ENCODE peak calls at places on chromosomes 16 and 17, in eight cellular contexts. I is GM23248, Q is HCT116, Z is OCI-LY7, K is MM.1S, C is GM23338, D is hepatocyte, H is PC-9. A is an unnamed sample. For H3K9me2, the result is how much of the 10 kb centered on the place peaks cover.

GRCh38 chr17:8420041-8420934 is 15.4 kb upstream of the NDEL1 start:
- DNase-seq in Z (no peak), H (peak), K (no peak), C (no peak), D (peak), I (peak), Q (no peak), A (peak)

GRCh38 chr17:75864448-75864871 is 9.3 kb upstream of the WBP2 start:
- DNase-seq in H (no peak), D (peak), Q (no peak), C (peak), K (peak), Z (peak), I (peak), A (no peak)

GRCh38 chr16:27649021-27649420 is 99.1 kb downstream of the KATNIP start:
- DNase-seq in Z (no peak), K (no peak), Q (no peak), D (no peak), H (no peak), I (no peak), C (no peak), A (no peak)

GRCh38 chr17:67138392-67138791 is 94.0 kb downstream of the CACNG1 start:
- DNase-seq in C (no peak), I (no peak), Z (no peak), H (no peak), K (no peak), D (no peak), Q (no peak), A (no peak)

GRCh38 chr17:76104140-76104895 is 731 bp upstream of the EXOC7 start:
- DNase-seq in H (no peak), I (no peak), C (peak), D (no peak), Z (no peak), Q (no peak), K (no peak), A (no peak)

GRCh38 chr16:11635127-11635652 is 33.1 kb upstream of the SNN start:
- DNase-seq in D (no peak), H (no peak), C (no peak), Q (no peak), I (no peak), Z (no peak), K (no peak), A (no peak)

GRCh38 chr17:17205368-17206148 is 575 bp downstream of the PLD6 start:
- DNase-seq in K (peak), H (peak), C (peak), Q (peak), D (no peak), Z (no peak), I (peak), A (peak)

GRCh38 chr16:78455861-78456260 is 356.4 kb downstream of the WWOX start:
- DNase-seq in I (no peak), H (no peak), K (no peak), C (no peak), Z (no peak), Q (no peak), D (no peak), A (no peak)

GRCh38 chr16:49547448-49547847 is 173.8 kb downstream of the C16orf78 start:
- DNase-seq in C (no peak), D (no peak), Z (no peak), Q (no peak), H (no peak), K (no peak), I (no peak), A (no peak)

GRCh38 chr17:50130778-50131317 is 888 bp upstream of the SAMD14 start:
- DNase-seq in K (no peak), Q (no peak), C (peak), I (no peak), D (no peak), Z (no peak), H (no peak), A (no peak)

GRCh38 chr17:65551641-65552040 is 9.8 kb downstream of the AXIN2 start:
- DNase-seq in C (no peak), I (no peak), H (peak), Z (no peak), K (no peak), Q (no peak), D (no peak), A (no peak)

GRCh38 chr17:53722407-53722806 is 100.3 kb upstream of the KIF2B start:
- DNase-seq in I (peak), D (peak), Q (no peak), Z (no peak), K (no peak), C (no peak), H (no peak), A (peak)

GRCh38 chr17:61411114-61411943 is 11.7 kb downstream of the TBX2 start:
- DNase-seq in I (peak), Z (peak), H (peak), Q (no peak), D (peak), C (peak), K (peak), A (peak)

DNA sequence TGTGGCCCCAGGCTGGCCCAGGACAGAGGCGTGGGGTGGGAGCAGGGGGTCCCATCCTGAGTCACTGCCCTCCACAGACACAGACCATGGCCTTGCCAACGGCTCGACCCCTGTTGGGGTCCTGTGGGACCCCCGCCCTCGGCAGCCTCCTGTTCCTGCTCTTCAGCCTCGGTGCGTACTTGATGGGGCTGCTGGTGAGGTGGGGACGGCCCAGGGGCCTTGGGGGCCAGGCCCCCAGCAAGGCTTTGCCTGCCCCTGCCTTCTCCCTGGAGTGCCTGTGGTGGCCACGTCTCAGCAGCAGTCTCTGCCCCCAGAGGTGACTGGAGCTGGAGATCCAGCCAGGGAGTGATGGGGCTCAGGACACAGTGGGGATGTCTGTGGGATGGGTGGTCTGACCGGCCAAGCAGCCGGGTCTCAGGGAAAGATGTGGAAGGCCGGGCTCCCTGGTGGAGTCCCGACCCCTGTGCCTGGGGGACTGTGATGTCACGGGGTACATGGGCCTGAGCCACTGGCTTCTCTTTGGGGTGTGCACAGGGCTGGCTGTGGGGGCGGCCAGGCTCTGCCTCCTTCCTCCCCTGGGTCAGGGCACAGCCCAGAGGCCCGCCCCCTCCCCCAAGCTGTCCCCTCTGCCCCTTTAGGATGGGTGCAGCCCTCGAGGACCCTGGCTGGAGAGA is 2.2 kb downstream of the MSLN start:
- DNase-seq in Q (no peak), D (no peak), Z (no peak), I (no peak), C (no peak), K (no peak), H (no peak), A (no peak)
- H3K9me2 ChIP-seq in Q (under half), D (under half), Z (under half), I (under half), C (under half), K (under half), H (under half), A (under half)

GRCh38 chr16:4675864-4676786 is 17.2 kb upstream of the NUDT16L1 start:
- DNase-seq in Z (no peak), H (no peak), D (no peak), C (peak), I (no peak), Q (no peak), K (no peak), A (no peak)
- H3K27ac ChIP-seq in Z (no peak), H (no peak), D (no peak), C (peak), I (no peak), Q (no peak), K (no peak), A (no peak)

GRCh38 chr16:88766975-88767374 is 18.0 kb downstream of the PIEZO1 start:
- DNase-seq in Q (no peak), D (no peak), K (no peak), I (no peak), C (no peak), Z (no peak), H (no peak), A (no peak)

GRCh38 chr16:88767546-88767945 is 17.5 kb downstream of the PIEZO1 start:
- DNase-seq in H (no peak), I (no peak), C (no peak), Q (no peak), D (no peak), Z (no peak), K (no peak), A (no peak)

GRCh38 chr16:88769617-88770458 is 15.2 kb downstream of the PIEZO1 start:
- DNase-seq in K (no peak), H (peak), D (peak), C (peak), Q (no peak), I (peak), Z (peak), A (peak)

GRCh38 chr16:88770459-88771293 is 14.3 kb downstream of the PIEZO1 start:
- DNase-seq in Z (no peak), Q (peak), H (peak), C (peak), D (peak), K (no peak), I (no peak), A (peak)

GRCh38 chr16:88768041-88768876 is 16.8 kb downstream of the PIEZO1 start:
- DNase-seq in C (no peak), Q (no peak), K (no peak), Z (no peak), I (peak), H (no peak), D (peak), A (no peak)
- H3K9me2 ChIP-seq in C (under half), Q (under half), K (under half), Z (under half), I (under half), H (under half), D (under half), A (under half)

DNA sequence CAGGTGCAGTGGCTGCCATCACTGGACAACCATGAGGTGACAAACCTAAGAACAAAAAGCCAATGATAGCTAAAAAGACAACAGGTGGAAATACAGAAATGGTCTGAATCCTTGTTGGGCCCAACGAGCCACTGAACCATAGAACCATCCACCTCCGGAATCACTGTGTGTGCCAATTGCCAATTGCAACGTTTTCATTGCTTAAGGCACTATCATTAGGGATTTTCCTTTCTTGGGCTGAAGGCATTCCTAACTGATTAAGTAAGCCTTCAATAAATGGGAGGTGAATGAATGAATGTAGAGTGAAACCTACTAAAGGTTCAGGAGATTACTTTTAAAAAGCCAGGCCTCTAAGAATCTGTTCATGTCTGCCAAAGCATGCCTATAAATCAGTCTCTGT is 3.6 kb downstream of the USP31 start:
- DNase-seq in K (no peak), C (peak), H (peak), Q (no peak), D (no peak), I (peak), Z (no peak), A (peak)
- H3K27ac ChIP-seq in K (no peak), C (peak), H (peak), Q (no peak), D (no peak), I (peak), Z (no peak), A (peak)

DNA sequence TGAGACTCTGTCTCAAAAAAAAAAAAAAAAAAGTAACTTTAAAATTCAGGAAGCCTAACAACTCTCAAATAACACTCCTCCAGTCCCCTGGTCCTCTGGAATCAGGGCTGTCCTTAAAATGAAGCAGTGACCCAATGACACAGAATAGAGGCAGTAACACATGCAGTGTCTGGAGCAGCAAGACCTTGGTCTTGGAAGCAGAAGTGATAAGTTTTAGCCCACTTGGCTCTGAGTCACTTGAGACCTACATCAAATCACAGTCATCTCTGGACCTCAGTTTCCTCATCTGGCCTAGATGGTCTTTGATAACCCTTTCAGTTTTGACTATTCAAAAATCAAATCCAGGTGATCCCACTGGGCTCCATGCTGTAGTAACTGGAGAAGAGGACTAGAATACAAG is 39.0 kb downstream of the LYRM1 start:
- DNase-seq in Q (no peak), Z (no peak), D (no peak), I (no peak), K (no peak), C (no peak), H (no peak), A (no peak)
- H3K9me2 ChIP-seq in Q (under half), Z (under half), D (under half), I (under half), K (under half), C (under half), H (under half), A (under half)